ENCODE peak calls at places on chromosomes 7 and 10, in four cellular contexts. P is A549; A is activated naive CD4-positive, alpha-beta T cell treated with anti-CD3 and anti-CD28 coated beads, Interleukin-2, amount 50 U/mL, for 72 hours; K is aorta. O is an unnamed sample.
A peak's percentile ranks its signal among the peaks of the same experiment; 100 is the strongest.

GRCh38 chr7:151784843-151785680 is 91.9 kb downstream of the PRKAG2 start:
- DNase-seq in P (no peak), A (no peak), K (peak; percentile 74), O (no peak)

GRCh38 chr10:4918236-4918635 is 45.0 kb upstream of the AKR1C1 start:
- DNase-seq in P (no peak), A (no peak), K (no peak), O (no peak)

GRCh38 chr7:47523401-47523800 is 58.5 kb downstream of the TNS3 start:
- DNase-seq in P (no peak), A (no peak), K (peak; percentile 58), O (no peak)

GRCh38 chr7:18154707-18155106 is 127.1 kb upstream of the PRPS1L1 start:
- DNase-seq in P (no peak), A (no peak), K (no peak), O (no peak)

GRCh38 chr7:150388709-150389531 is 9.8 kb downstream of the ZNF775 start:
- DNase-seq in P (no peak), A (no peak), K (peak; percentile 84), O (no peak)

GRCh38 chr7:27165089-27165654 is at the start of gene HOXA9:
- DNase-seq in P (no peak), A (no peak), K (peak; percentile 96), O (peak; percentile 82)

GRCh38 chr7:16647435-16647960 is 1.5 kb downstream of the BZW2 start:
- DNase-seq in P (no peak), A (no peak), K (no peak), O (no peak)

GRCh38 chr7:140744005-140744404 is 47.5 kb downstream of the NDUFB2 start:
- DNase-seq in P (no peak), A (no peak), K (no peak), O (no peak)

O was measured in HTR-8/SVneo.